ENCODE peak calls at places on chromosomes 11 and 22, in nine cellular contexts. V is pancreas; U is kidney; R is trophoblast cell; Y is right cardiac atrium; K is naive thymus-derived CD4-positive, alpha-beta T cell; X is lower lobe of right lung; G is psoas muscle; F is tibial artery. M is an unnamed sample.
A peak's percentile ranks its signal among the peaks of the same experiment; 100 is the strongest.

GRCh38 chr11:68438658-68439259 is 21.8 kb upstream of the PPP6R3 start:
- DNase-seq in V (no peak), F (no peak), K (no peak), G (no peak), R (no peak), X (no peak), U (no peak), Y (no peak), M (no peak)

GRCh38 chr11:94107363-94107762 is 21.3 kb upstream of the PANX1 start:
- DNase-seq in G (no peak), R (no peak), K (no peak), F (no peak), V (no peak), U (no peak), Y (no peak), X (no peak), M (no peak)

GRCh38 chr11:65454696-65455456 is 32.3 kb downstream of the NEAT1 start:
- DNase-seq in F (peak; percentile 91), K (peak; percentile 71), G (peak; percentile 89), Y (peak; percentile 97), U (peak; percentile 95), R (peak; percentile 80), V (peak; percentile 87), X (peak; percentile 93), M (peak; percentile 94)

GRCh38 chr11:111977141-111978027 is 40.2 kb downstream of the DIXDC1 start:
- DNase-seq in Y (peak; percentile 93), X (peak; percentile 73), F (peak; percentile 72), K (peak; percentile 7), G (peak; percentile 76), V (peak; percentile 58), R (peak; percentile 46), U (peak; percentile 91), M (peak; percentile 68)

GRCh38 chr22:23970816-23971482 is 3.3 kb downstream of the DDT start:
- DNase-seq in U (no peak), X (no peak), R (no peak), G (no peak), Y (no peak), K (no peak), F (no peak), V (peak; percentile 53), M (no peak)

GRCh38 chr11:102469196-102469821 is 16.7 kb upstream of the TMEM123 start:
- DNase-seq in Y (no peak), U (no peak), X (no peak), R (no peak), V (peak; percentile 22), G (no peak), F (no peak), K (no peak), M (peak; percentile 72)

GRCh38 chr11:67510023-67510345 is 2.0 kb upstream of the CDK2AP2 start:
- DNase-seq in X (no peak), G (no peak), R (no peak), U (no peak), F (no peak), Y (no peak), V (no peak), K (no peak), M (no peak)

GRCh38 chr11:126101241-126101929 is 38.7 kb upstream of the CDON start:
- DNase-seq in G (no peak), K (no peak), F (no peak), Y (no peak), R (no peak), V (no peak), U (no peak), X (no peak), M (no peak)

DNA sequence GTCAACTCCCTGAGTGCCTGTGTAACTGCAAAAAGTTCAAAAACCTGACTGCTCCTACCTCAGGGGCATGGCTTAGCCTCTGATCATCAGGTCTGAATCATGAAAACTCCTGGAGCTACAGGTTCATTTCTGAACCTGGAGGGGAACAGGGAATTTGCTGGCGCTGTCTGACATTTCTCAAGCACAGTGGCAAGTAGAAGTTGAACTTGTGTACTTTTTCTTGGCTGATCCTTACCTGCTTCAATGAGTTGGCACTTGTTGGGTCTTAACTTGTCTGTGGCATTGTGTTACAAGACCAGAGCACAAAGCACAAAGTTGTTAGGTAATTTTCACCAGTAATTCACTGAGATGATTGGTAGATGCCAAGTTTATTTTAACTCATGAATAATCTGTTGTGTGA is 3.3 kb downstream of the TMEM109 start:
- DNase-seq in K (no peak), G (no peak), U (no peak), R (no peak), X (no peak), Y (no peak), F (no peak), V (no peak), M (no peak)
- H3K4me1 ChIP-seq in K (peaks cover 30% of the 10 kb centered on the region), G (peaks cover 61% of the 10 kb centered on the region), U (peaks cover 6% of the 10 kb centered on the region), R (peaks cover 15% of the 10 kb centered on the region), X (peaks cover 58% of the 10 kb centered on the region), Y (peaks cover 23% of the 10 kb centered on the region), F (peaks cover 36% of the 10 kb centered on the region), V (peaks cover 9% of the 10 kb centered on the region), M (peaks cover 17% of the 10 kb centered on the region)

GRCh38 chr11:2389344-2390026 is 11.1 kb upstream of the TSSC4 start:
- DNase-seq in V (no peak), F (no peak), R (no peak), G (no peak), Y (peak; percentile 50), X (no peak), U (peak; percentile 72), K (no peak), M (no peak)
- H3K4me1 ChIP-seq in V (peaks cover 17% of the 10 kb centered on the region), F (peaks cover 77% of the 10 kb centered on the region), R (peaks cover 2% of the 10 kb centered on the region), G (peaks cover 41% of the 10 kb centered on the region), Y (peaks cover 29% of the 10 kb centered on the region), X (peaks cover 69% of the 10 kb centered on the region), U (peaks cover 46% of the 10 kb centered on the region), K (peaks cover 18% of the 10 kb centered on the region), M (peaks cover 79% of the 10 kb centered on the region)

GRCh38 chr22:48070760-48071159 is 1308.3 kb downstream of the TBC1D22A start:
- DNase-seq in X (no peak), F (no peak), R (no peak), Y (no peak), K (no peak), U (no peak), V (no peak), G (no peak), M (no peak)

GRCh38 chr22:48072777-48073176 is 1310.3 kb downstream of the TBC1D22A start:
- DNase-seq in V (no peak), X (no peak), K (no peak), U (no peak), F (no peak), Y (no peak), G (no peak), R (no peak), M (no peak)

GRCh38 chr22:48071828-48072227 is 1309.4 kb downstream of the TBC1D22A start:
- DNase-seq in Y (no peak), X (no peak), G (no peak), F (no peak), V (no peak), K (no peak), U (no peak), R (no peak), M (no peak)

GRCh38 chr22:48070083-48070482 is 1307.6 kb downstream of the TBC1D22A start:
- DNase-seq in G (no peak), X (no peak), F (no peak), R (no peak), V (no peak), Y (no peak), U (no peak), K (no peak), M (no peak)

DNA sequence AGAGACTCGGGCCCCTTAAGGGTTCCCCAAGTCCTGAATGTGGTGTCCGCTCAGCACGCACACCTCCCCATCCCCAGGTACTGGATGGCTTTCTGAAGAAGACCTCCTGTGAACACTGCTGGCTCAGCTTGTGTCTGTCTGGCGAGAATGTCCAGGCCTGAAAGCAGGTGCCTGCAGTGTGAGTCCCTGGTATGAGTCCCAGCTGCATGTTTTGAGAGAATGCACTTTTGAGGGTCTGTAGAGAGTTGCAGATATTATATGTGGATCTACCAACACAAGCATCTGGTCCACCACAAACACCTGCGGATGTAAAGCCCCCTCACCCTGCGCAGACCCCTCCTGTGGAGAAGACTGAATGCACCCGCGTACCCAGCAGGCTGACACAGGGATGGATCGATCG is 1308.9 kb downstream of the TBC1D22A start:
- DNase-seq in K (no peak), Y (no peak), U (no peak), G (no peak), R (no peak), V (no peak), F (no peak), X (no peak), M (no peak)
- H3K4me1 ChIP-seq in K (no peaks in the 10 kb centered on the region), Y (no peaks in the 10 kb centered on the region), U (no peaks in the 10 kb centered on the region), G (no peaks in the 10 kb centered on the region), R (no peaks in the 10 kb centered on the region), V (no peaks in the 10 kb centered on the region), F (no peaks in the 10 kb centered on the region), X (no peaks in the 10 kb centered on the region), M (no peaks in the 10 kb centered on the region)

DNA sequence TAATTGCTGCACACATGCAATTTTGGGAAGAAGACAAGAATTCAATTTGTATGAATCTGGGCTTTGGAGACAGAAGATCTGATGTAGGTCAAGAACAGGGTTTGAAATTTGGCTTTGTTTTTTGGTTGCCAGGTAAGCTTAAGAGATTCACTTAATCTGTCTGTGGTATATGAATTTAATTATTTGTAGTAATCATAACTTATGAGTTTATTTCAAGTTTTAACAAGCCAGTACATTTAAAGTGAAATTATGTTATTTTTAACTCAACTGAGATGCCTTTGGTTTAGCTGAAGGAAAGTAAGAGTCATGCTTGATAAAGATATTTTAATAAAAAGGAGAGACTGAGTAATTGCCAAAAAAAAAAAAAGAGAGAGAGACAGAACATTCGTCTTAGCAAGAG is 384.1 kb downstream of the LUZP2 start:
- DNase-seq in U (no peak), G (no peak), F (no peak), V (no peak), K (no peak), Y (no peak), R (no peak), X (no peak), M (no peak)
- H3K4me1 ChIP-seq in U (no peaks in the 10 kb centered on the region), G (no peaks in the 10 kb centered on the region), F (no peaks in the 10 kb centered on the region), V (peaks cover 8% of the 10 kb centered on the region), K (no peaks in the 10 kb centered on the region), Y (no peaks in the 10 kb centered on the region), R (no peaks in the 10 kb centered on the region), X (no peaks in the 10 kb centered on the region), M (no peaks in the 10 kb centered on the region)